ENCODE peak calls at places on chromosomes 4 and X, in six cellular contexts. U is neuronal stem cell, O is IMR-90, M is H1, X is mesenchymal stem cell, S is trophoblast cell. E is an unnamed sample.

GRCh38 chrX:24619647-24620046 is 27.5 kb downstream of the PCYT1B start:
- DNase-seq in X (peak), U (no peak), O (peak), M (no peak), S (no peak), E (no peak)

GRCh38 chrX:69388526-69388925 is 115.6 kb upstream of the NALF2 start:
- DNase-seq in S (no peak), O (no peak), M (no peak), U (no peak), X (no peak), E (no peak)

GRCh38 chr4:72390409-72390808 is 178.6 kb downstream of the ADAMTS3 start:
- DNase-seq in X (no peak), U (no peak), S (no peak), M (no peak), O (peak), E (no peak)

GRCh38 chrX:124194209-124194608 is 138.3 kb upstream of the TEX13D start:
- DNase-seq in M (no peak), U (peak), X (peak), S (peak), O (no peak), E (peak)

GRCh38 chr4:151530230-151530629 is 121.3 kb downstream of the FHIP1A start:
- DNase-seq in O (no peak), M (no peak), X (no peak), S (no peak), U (no peak), E (no peak)

GRCh38 chr4:39994356-39994755 is 16.6 kb upstream of the PDS5A start:
- DNase-seq in O (no peak), M (no peak), S (no peak), X (no peak), U (no peak), E (no peak)

GRCh38 chr4:69749771-69750170 is 10.6 kb downstream of the SULT1B1 start:
- DNase-seq in S (peak), O (peak), U (no peak), X (no peak), M (no peak), E (no peak)

GRCh38 chr4:143355540-143356217 is 19.0 kb downstream of the GAB1 start:
- DNase-seq in M (no peak), O (peak), X (peak), S (peak), U (no peak), E (peak)

GRCh38 chr4:119659576-119659975 is 31.0 kb upstream of the PDE5A start:
- DNase-seq in O (peak), U (no peak), X (peak), S (peak), M (no peak), E (peak)

GRCh38 chrX:72348247-72348979 is 42.7 kb upstream of the CITED1 start:
- DNase-seq in X (no peak), O (no peak), U (no peak), S (peak), M (no peak), E (no peak)

GRCh38 chr4:54276633-54277426 is 47.7 kb downstream of the PDGFRA start:
- DNase-seq in X (no peak), U (no peak), S (no peak), O (no peak), M (peak), E (peak)

GRCh38 chrX:2572740-2573139 is 72.0 kb upstream of the DHRSX start:
- DNase-seq in X (no peak), M (no peak), S (peak), O (no peak), U (no peak), E (peak)

GRCh38 chrX:1582686-1583437 is 8.5 kb upstream of the AKAP17A start:
- DNase-seq in O (no peak), M (no peak), X (peak), S (peak), U (no peak), E (no peak)

GRCh38 chr4:61638600-61638999 is 438.5 kb downstream of the ADGRL3 start:
- DNase-seq in X (peak), U (no peak), S (no peak), M (no peak), O (peak), E (no peak)

GRCh38 chr4:12723849-12724447 is 760.2 kb downstream of the RAB28 start:
- DNase-seq in M (no peak), U (no peak), X (peak), O (no peak), S (no peak), E (peak)

GRCh38 chr4:107888237-107888636 is 43.1 kb upstream of the CYP2U1 start:
- DNase-seq in X (no peak), S (no peak), M (no peak), U (peak), O (no peak), E (peak)

GRCh38 chr4:78693777-78694456 is 82.2 kb upstream of the BMP2K start:
- DNase-seq in U (no peak), S (no peak), O (no peak), X (peak), M (no peak), E (no peak)

GRCh38 chr4:168664242-168664897 is 167.5 kb downstream of the PALLD start:
- DNase-seq in M (no peak), O (no peak), U (no peak), S (no peak), X (no peak), E (no peak)

GRCh38 chrX:151098996-151099395 is 77.4 kb upstream of the GPR50 start:
- DNase-seq in S (no peak), O (no peak), X (no peak), U (no peak), M (no peak), E (no peak)

GRCh38 chr4:37516057-37516775 is 170.0 kb downstream of the RELL1 start:
- DNase-seq in X (no peak), M (no peak), U (no peak), S (peak), O (no peak), E (no peak)

GRCh38 chr4:76388160-76388908 is 32.6 kb downstream of the CCDC158 start:
- DNase-seq in O (no peak), X (no peak), S (peak), M (no peak), U (no peak), E (peak)

GRCh38 chr4:19748911-19749473 is 502.7 kb upstream of the SLIT2 start:
- DNase-seq in U (no peak), S (no peak), M (no peak), X (peak), O (peak), E (no peak)

GRCh38 chr4:8211229-8211628 is 12.1 kb downstream of the SH3TC1 start:
- DNase-seq in O (no peak), U (no peak), M (no peak), X (no peak), S (no peak), E (peak)

GRCh38 chrX:47156611-47157520 is 11.8 kb downstream of the RBM10 start:
- DNase-seq in S (no peak), X (no peak), U (no peak), M (no peak), O (no peak), E (no peak)

DNA sequence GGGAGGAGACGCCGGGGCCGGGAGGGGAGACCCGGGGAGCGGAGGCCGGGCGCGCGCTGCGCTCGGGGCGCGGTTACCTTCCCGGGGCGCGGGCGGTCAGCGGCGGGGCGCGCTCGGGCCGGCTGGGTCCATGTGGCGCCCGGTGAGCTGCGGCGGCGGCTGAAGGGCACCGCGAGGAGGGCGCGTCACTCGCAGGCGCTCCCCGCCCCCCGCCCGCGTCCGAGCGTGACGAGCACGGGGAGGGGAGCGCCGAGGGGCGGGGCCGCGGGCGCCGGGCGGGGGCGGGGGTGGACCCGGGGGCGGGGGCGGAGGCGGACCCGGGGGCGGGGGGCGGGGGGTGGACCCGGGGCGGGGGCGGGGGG is at the start of gene CPLX1:
- DNase-seq in O (no peak), U (no peak), S (peak), X (peak), M (no peak), E (peak)
- H3K4me3 ChIP-seq in O (peak), U (no peak), S (no peak), X (no peak), M (peak), E (no peak)

GRCh38 chr4:90572996-90573395 is 445.8 kb downstream of the CCSER1 start:
- DNase-seq in O (no peak), X (no peak), M (no peak), S (no peak), U (no peak), E (no peak)
- H2BK120ac ChIP-seq in O (no peak), X (no peak), M (no peak), S (no peak), U (no peak), E (no peak)

DNA sequence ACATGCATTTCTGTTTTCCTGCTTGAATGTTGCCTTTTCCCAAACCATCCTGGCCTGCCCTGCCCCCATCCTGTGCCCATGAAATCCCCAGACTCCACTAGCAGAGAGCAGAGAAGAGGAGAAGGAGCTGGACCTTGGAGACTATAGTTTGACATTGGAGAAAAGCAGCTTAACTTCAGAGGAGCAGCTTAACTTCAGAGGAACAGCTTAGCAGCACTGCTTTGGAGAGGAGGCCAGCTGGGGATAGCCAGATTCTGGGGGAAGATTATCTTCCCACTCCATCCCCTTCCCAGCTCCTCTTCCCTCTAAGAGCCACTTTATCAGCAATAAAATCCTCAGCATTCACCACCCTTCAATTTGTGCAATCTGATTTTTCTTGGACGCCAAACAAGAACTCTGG is 443.0 kb downstream of the PCDH10 start:
- DNase-seq in X (no peak), U (no peak), S (no peak), O (no peak), M (no peak), E (peak)
- H3K18ac ChIP-seq in X (no peak), U (no peak), S (no peak), O (no peak), M (peak), E (peak)

GRCh38 chrX:30791296-30792278 is 97.5 kb downstream of the TAB3 start:
- DNase-seq in M (no peak), U (no peak), X (no peak), O (no peak), S (no peak), E (no peak)

GRCh38 chrX:30793767-30794103 is 95.3 kb downstream of the TAB3 start:
- DNase-seq in U (no peak), O (no peak), X (no peak), M (no peak), S (no peak), E (no peak)

GRCh38 chrX:30795981-30796958 is 92.8 kb downstream of the TAB3 start:
- DNase-seq in O (no peak), M (no peak), S (no peak), U (no peak), X (no peak), E (no peak)

GRCh38 chrX:30794497-30794896 is 94.6 kb downstream of the TAB3 start:
- DNase-seq in O (no peak), X (no peak), U (no peak), M (no peak), S (no peak), E (no peak)

DNA sequence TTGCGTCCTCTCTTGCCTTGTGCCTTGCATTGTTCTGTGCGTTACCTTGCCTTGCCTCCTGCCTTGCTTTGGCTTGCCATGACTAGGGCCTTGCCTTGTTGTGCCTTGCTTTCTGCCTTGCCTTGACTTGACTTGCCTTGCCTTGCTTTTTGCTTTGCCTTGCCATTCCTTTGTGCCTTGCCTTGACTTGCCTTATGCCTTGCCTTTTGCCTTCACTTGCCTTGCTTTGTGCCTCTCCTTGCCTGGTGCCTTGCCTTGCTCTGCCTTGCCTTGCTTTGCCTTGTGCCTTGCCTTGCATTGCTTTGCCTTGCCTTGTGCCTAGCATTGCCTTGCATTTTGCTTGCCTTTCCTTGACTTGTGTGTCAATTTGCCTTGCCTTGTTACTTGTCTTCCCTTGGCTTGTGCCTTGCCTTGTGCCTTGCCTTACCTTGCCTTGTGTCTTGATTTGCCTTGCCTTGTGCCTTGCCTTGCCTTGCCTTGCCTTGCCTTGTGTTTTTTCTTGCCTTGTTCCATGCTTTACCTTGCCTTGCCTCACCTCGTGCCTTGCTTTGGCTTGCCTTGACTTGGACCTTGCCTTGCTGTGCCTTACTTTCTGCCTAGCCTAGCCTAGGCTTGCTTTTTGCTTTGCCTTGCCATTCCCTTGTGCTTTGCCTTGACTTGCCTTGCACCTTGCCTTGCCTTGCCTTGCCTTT is 95.8 kb downstream of the TAB3 start:
- DNase-seq in X (no peak), O (no peak), M (no peak), S (no peak), U (no peak), E (no peak)
- H3K4me3 ChIP-seq in X (no peak), O (no peak), M (no peak), S (peak), U (peak), E (no peak)

DNA sequence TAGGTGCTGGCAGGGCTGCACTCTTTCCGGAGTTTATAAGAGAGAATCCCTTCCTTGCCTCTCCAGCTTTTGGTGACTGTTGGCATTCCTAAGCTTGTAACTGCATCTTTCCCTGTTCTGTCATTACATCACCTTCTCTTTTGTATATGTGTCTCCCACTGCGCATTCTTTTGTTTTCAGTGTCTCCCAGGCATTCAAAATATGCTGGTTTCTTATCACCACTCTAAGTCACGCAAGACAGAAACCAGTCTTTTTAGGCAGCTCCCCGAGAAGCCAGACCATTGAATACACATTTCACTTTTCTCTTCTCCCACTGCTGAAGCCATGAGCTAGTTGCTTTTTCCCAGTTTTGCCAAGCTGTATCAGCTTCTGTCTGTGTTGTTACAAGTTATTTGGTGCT is 71.0 kb downstream of the LAS1L start:
- DNase-seq in X (peak), S (peak), O (peak), M (peak), U (peak), E (peak)
- H2BK120ac ChIP-seq in X (no peak), S (no peak), O (no peak), M (no peak), U (no peak), E (no peak)

GRCh38 chrX:20230406-20230805 is 36.3 kb downstream of the RPS6KA3 start:
- DNase-seq in O (no peak), X (no peak), M (no peak), U (no peak), S (no peak), E (no peak)
- H3K18ac ChIP-seq in O (no peak), X (no peak), M (no peak), U (no peak), S (no peak), E (no peak)

DNA sequence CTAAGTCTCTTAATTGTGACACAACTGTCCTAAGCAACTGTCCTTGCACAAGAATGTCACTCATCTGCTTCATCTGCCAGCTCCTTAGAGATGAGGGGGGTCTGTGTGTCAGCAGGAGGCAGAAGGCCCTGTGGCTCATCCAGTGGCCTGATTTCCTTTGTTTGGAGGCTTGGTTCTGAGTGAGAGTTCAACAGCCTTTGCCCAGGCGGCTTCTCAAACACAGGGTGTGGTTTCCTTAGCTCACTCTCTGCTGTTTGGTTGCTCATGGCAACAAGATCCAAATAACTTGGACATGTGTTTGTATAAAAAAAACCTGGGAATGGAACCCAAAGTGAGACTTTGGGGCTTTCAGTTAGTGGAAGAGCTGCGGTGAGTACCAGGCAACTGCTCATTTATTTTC is 46.6 kb downstream of the MAP7D3 start:
- DNase-seq in U (no peak), M (no peak), O (peak), X (peak), S (peak), E (peak)
- H3K4me3 ChIP-seq in U (no peak), M (no peak), O (no peak), X (peak), S (no peak), E (no peak)

DNA sequence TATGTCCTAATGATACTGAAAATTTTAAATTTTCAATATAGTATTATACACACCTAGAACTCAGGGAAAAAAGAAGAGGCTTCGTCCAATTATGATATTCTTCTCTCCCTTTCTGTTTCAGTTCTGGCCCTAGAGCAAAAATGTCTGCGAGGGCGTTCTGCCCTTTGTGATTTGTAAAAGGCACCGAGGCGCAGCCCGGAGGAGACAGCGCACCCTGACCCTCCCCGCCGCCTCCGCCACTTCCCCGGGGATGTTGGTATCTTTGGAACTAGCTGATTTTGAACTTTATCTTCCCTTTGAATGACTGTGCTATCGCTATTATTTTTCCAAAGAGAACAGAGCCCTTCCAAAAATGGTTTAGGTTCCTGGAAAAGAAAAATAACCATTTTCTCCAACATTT is 173.2 kb upstream of the FAM9B start:
- DNase-seq in X (no peak), O (peak), U (no peak), S (no peak), M (no peak), E (peak)
- H2BK120ac ChIP-seq in X (no peak), O (no peak), U (no peak), S (no peak), M (no peak), E (no peak)

DNA sequence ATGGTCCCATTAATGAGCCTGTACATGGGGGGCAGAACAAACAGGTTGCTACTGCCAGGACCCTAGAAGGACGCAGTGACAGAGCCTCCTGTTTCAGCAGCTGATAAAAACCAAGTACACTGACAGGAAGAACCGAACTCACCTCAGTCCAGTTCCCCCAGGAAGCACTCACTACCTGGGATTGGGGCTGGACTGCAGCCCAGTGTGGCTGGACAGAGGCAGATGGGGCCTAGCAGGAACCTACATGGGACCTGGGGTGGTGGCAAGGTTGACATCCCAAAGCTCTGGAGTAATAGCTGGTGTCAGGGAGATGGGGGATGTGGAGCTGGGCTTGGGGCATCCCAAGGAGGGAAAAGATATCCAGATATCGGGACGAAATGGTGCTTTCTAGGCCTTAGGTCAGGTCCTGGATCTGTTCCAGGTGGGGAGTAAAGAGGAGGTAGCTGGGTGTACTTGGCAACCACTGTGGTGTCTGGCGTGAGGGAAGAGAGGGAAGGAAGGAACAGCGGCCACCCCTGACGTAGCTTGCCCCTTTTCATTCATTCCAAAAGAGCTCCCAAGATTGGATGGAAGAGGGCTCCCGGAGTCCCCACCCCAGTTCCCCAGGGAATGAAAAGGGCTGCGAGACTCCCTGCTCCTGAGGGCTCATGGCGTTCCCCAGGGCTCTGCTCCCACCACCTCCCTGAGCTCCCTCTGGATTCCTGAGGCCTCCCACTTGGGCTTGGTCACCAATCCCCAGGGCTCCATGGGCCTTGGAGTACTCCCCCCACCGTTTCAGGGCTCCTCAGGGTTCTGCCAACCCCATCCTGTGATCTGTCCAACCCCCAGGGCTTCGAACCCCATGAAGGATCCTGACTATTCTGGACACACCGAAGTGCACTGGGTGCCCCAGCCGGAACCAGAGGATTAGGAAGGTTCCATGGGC is 4.5 kb downstream of the EMD start:
- DNase-seq in O (no peak), U (no peak), S (no peak), M (no peak), X (no peak), E (no peak)
- H3K18ac ChIP-seq in O (no peak), U (no peak), S (no peak), M (no peak), X (no peak), E (no peak)

DNA sequence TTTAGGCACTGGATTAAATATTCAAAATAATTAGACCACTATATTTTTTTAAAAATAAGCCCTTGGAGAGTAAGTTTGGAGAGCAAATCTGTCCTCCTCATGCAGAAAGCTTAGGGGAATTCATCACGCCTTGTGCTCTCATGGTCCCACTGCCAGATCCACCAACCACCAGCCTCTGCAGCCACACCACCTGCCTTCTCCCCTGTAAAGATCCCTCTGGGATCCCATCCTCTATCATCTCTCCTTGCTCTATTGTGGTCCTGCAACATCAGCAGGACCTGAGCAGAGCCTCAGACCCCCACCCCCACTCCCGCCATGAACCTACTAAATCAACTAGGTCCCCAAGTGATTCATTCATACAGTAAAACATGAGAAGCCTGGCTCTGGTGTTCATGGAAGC is 482.6 kb upstream of the GALNT7 start:
- DNase-seq in S (no peak), U (no peak), X (no peak), M (no peak), O (no peak), E (no peak)
- H3K4me3 ChIP-seq in S (no peak), U (no peak), X (no peak), M (no peak), O (no peak), E (no peak)